ENCODE peak calls at places on chromosomes 16 and 17, in eight cellular contexts. One of them, this sample, is unnamed.

GRCh38 chr17:75397217-75397616 is 8.3 kb downstream of the GRB2 start:
- DNase-seq in HFF-Myc: no peak
- DNase-seq in Jurkat, Clone E6-1: no peak
- DNase-seq in GM03348: no peak
- DNase-seq in A549: no peak
- DNase-seq in NCI-H1092: no peak
- DNase-seq in adrenal gland: no peak
- DNase-seq in stimulated activated CD4-positive, alpha-beta T cell treated with anti-CD3 and anti-CD28 coated beads, Interleukin-4, amount 100 ng/mL, for 1 hour: no peak
- DNase-seq in this sample: no peak

GRCh38 chr16:50736448-50736847 is 5.4 kb upstream of the CYLD start:
- DNase-seq in HFF-Myc: no peak
- DNase-seq in Jurkat, Clone E6-1: no peak
- DNase-seq in GM03348: no peak
- DNase-seq in A549: no peak
- DNase-seq in NCI-H1092: no peak
- DNase-seq in adrenal gland: no peak
- DNase-seq in stimulated activated CD4-positive, alpha-beta T cell treated with anti-CD3 and anti-CD28 coated beads, Interleukin-4, amount 100 ng/mL, for 1 hour: no peak
- DNase-seq in this sample: no peak

GRCh38 chr17:15944720-15945492 is at the start of gene ADORA2B:
- DNase-seq in HFF-Myc: no peak
- DNase-seq in Jurkat, Clone E6-1: no peak
- DNase-seq in GM03348: peak
- DNase-seq in A549: peak
- DNase-seq in NCI-H1092: peak
- DNase-seq in adrenal gland: peak
- DNase-seq in stimulated activated CD4-positive, alpha-beta T cell treated with anti-CD3 and anti-CD28 coated beads, Interleukin-4, amount 100 ng/mL, for 1 hour: peak
- DNase-seq in this sample: peak

GRCh38 chr16:88963583-88963982 is 13.4 kb downstream of the CBFA2T3 start:
- DNase-seq in HFF-Myc: no peak
- DNase-seq in Jurkat, Clone E6-1: no peak
- DNase-seq in GM03348: no peak
- DNase-seq in A549: no peak
- DNase-seq in NCI-H1092: no peak
- DNase-seq in adrenal gland: no peak
- DNase-seq in stimulated activated CD4-positive, alpha-beta T cell treated with anti-CD3 and anti-CD28 coated beads, Interleukin-4, amount 100 ng/mL, for 1 hour: no peak
- DNase-seq in this sample: no peak

GRCh38 chr17:44924107-44924544 is 8.8 kb upstream of the GFAP start:
- DNase-seq in HFF-Myc: no peak
- DNase-seq in Jurkat, Clone E6-1: no peak
- DNase-seq in GM03348: no peak
- DNase-seq in A549: no peak
- DNase-seq in NCI-H1092: no peak
- DNase-seq in adrenal gland: no peak
- DNase-seq in stimulated activated CD4-positive, alpha-beta T cell treated with anti-CD3 and anti-CD28 coated beads, Interleukin-4, amount 100 ng/mL, for 1 hour: no peak
- DNase-seq in this sample: peak

GRCh38 chr17:40524243-40524965 is 23.0 kb upstream of the TNS4 start:
- DNase-seq in HFF-Myc: no peak
- DNase-seq in Jurkat, Clone E6-1: no peak
- DNase-seq in GM03348: no peak
- DNase-seq in A549: no peak
- DNase-seq in NCI-H1092: no peak
- DNase-seq in adrenal gland: no peak
- DNase-seq in stimulated activated CD4-positive, alpha-beta T cell treated with anti-CD3 and anti-CD28 coated beads, Interleukin-4, amount 100 ng/mL, for 1 hour: no peak
- DNase-seq in this sample: peak

GRCh38 chr17:76734080-76734840 is 2.9 kb downstream of the SRSF2 start:
- DNase-seq in HFF-Myc: no peak
- DNase-seq in Jurkat, Clone E6-1: no peak
- DNase-seq in GM03348: no peak
- DNase-seq in A549: peak
- DNase-seq in NCI-H1092: no peak
- DNase-seq in adrenal gland: no peak
- DNase-seq in stimulated activated CD4-positive, alpha-beta T cell treated with anti-CD3 and anti-CD28 coated beads, Interleukin-4, amount 100 ng/mL, for 1 hour: no peak
- DNase-seq in this sample: no peak

GRCh38 chr17:27602721-27603445 is 28.1 kb upstream of the LGALS9 start:
- DNase-seq in HFF-Myc: no peak
- DNase-seq in Jurkat, Clone E6-1: peak
- DNase-seq in GM03348: peak
- DNase-seq in A549: peak
- DNase-seq in NCI-H1092: peak
- DNase-seq in adrenal gland: peak
- DNase-seq in stimulated activated CD4-positive, alpha-beta T cell treated with anti-CD3 and anti-CD28 coated beads, Interleukin-4, amount 100 ng/mL, for 1 hour: peak
- DNase-seq in this sample: peak

GRCh38 chr16:12405083-12405482 is 398.6 kb downstream of the CPPED1 start:
- DNase-seq in HFF-Myc: no peak
- DNase-seq in Jurkat, Clone E6-1: no peak
- DNase-seq in GM03348: no peak
- DNase-seq in A549: no peak
- DNase-seq in NCI-H1092: no peak
- DNase-seq in adrenal gland: peak
- DNase-seq in stimulated activated CD4-positive, alpha-beta T cell treated with anti-CD3 and anti-CD28 coated beads, Interleukin-4, amount 100 ng/mL, for 1 hour: no peak
- DNase-seq in this sample: no peak

GRCh38 chr17:30558313-30559195 is 81.3 kb downstream of the GOSR1 start:
- DNase-seq in HFF-Myc: no peak
- DNase-seq in Jurkat, Clone E6-1: no peak
- DNase-seq in GM03348: no peak
- DNase-seq in A549: no peak
- DNase-seq in NCI-H1092: no peak
- DNase-seq in adrenal gland: no peak
- DNase-seq in stimulated activated CD4-positive, alpha-beta T cell treated with anti-CD3 and anti-CD28 coated beads, Interleukin-4, amount 100 ng/mL, for 1 hour: no peak
- DNase-seq in this sample: no peak

GRCh38 chr17:11853321-11854151 is 143.7 kb downstream of the ZNF18 start:
- DNase-seq in HFF-Myc: no peak
- DNase-seq in Jurkat, Clone E6-1: no peak
- DNase-seq in GM03348: no peak
- DNase-seq in A549: no peak
- DNase-seq in NCI-H1092: no peak
- DNase-seq in adrenal gland: no peak
- DNase-seq in stimulated activated CD4-positive, alpha-beta T cell treated with anti-CD3 and anti-CD28 coated beads, Interleukin-4, amount 100 ng/mL, for 1 hour: no peak
- DNase-seq in this sample: no peak

GRCh38 chr17:79836952-79837887 is 2.0 kb downstream of the CBX4 start:
- DNase-seq in HFF-Myc: no peak
- DNase-seq in Jurkat, Clone E6-1: peak
- DNase-seq in GM03348: peak
- DNase-seq in A549: peak
- DNase-seq in NCI-H1092: no peak
- DNase-seq in adrenal gland: peak
- DNase-seq in stimulated activated CD4-positive, alpha-beta T cell treated with anti-CD3 and anti-CD28 coated beads, Interleukin-4, amount 100 ng/mL, for 1 hour: no peak
- DNase-seq in this sample: peak

GRCh38 chr16:50644730-50645129 is 36.4 kb downstream of the SNX20 start:
- DNase-seq in HFF-Myc: no peak
- DNase-seq in Jurkat, Clone E6-1: no peak
- DNase-seq in GM03348: peak
- DNase-seq in A549: peak
- DNase-seq in NCI-H1092: no peak
- DNase-seq in adrenal gland: peak
- DNase-seq in stimulated activated CD4-positive, alpha-beta T cell treated with anti-CD3 and anti-CD28 coated beads, Interleukin-4, amount 100 ng/mL, for 1 hour: peak
- DNase-seq in this sample: peak

GRCh38 chr16:11356573-11357331 is 11.5 kb downstream of the RMI2 start:
- DNase-seq in HFF-Myc: no peak
- DNase-seq in Jurkat, Clone E6-1: no peak
- DNase-seq in GM03348: peak
- DNase-seq in A549: peak
- DNase-seq in NCI-H1092: peak
- DNase-seq in adrenal gland: peak
- DNase-seq in stimulated activated CD4-positive, alpha-beta T cell treated with anti-CD3 and anti-CD28 coated beads, Interleukin-4, amount 100 ng/mL, for 1 hour: peak
- DNase-seq in this sample: peak

GRCh38 chr16:11084484-11085024 is 140.2 kb downstream of the CLEC16A start:
- DNase-seq in HFF-Myc: peak
- DNase-seq in Jurkat, Clone E6-1: no peak
- DNase-seq in GM03348: peak
- DNase-seq in A549: no peak
- DNase-seq in NCI-H1092: no peak
- DNase-seq in adrenal gland: peak
- DNase-seq in stimulated activated CD4-positive, alpha-beta T cell treated with anti-CD3 and anti-CD28 coated beads, Interleukin-4, amount 100 ng/mL, for 1 hour: no peak
- DNase-seq in this sample: no peak